ENCODE peak calls at places on chromosomes 2 and 18, in six cellular contexts. N, W, I, C, G and E are unnamed samples.

GRCh38 chr18:519019-519879 is 18.7 kb upstream of the COLEC12 start:
- DNase-seq in I (no peak), C (no peak), G (peak; percentile 43), N (peak; percentile 40), W (no peak), E (no peak)

GRCh38 chr2:26399781-26400376 is 1.8 kb upstream of the DRC1 start:
- DNase-seq in C (no peak), G (no peak), W (no peak), N (no peak), I (no peak), E (no peak)

GRCh38 chr2:178629463-178629862 is 149.2 kb downstream of the PLEKHA3 start:
- DNase-seq in N (no peak), I (no peak), C (no peak), G (no peak), W (no peak), E (no peak)

GRCh38 chr2:72545790-72546189 is 280.0 kb downstream of the EXOC6B start:
- DNase-seq in W (no peak), G (no peak), C (no peak), I (no peak), N (no peak), E (no peak)

GRCh38 chr2:96161785-96162367 is 16.6 kb upstream of the DUSP2 start:
- DNase-seq in G (peak; percentile 66), W (no peak), C (no peak), I (no peak), N (no peak), E (no peak)

GRCh38 chr2:120590841-120591240 is 144.8 kb upstream of the GLI2 start:
- DNase-seq in C (no peak), W (no peak), I (no peak), G (no peak), N (no peak), E (no peak)

GRCh38 chr2:42598656-42599267 is 30.3 kb downstream of the MTA3 start:
- DNase-seq in C (no peak), W (no peak), I (no peak), G (no peak), N (no peak), E (no peak)

GRCh38 chr2:206442854-206443734 is at the start of gene ADAM23:
- DNase-seq in G (no peak), I (no peak), C (peak; percentile 65), W (peak; percentile 39), N (peak; percentile 15), E (peak; percentile 65)

GRCh38 chr18:79507546-79508480 is 112.1 kb downstream of the NFATC1 start:
- DNase-seq in N (no peak), C (no peak), G (no peak), I (no peak), W (no peak), E (no peak)

GRCh38 chr2:238560234-238560633 is 133.5 kb downstream of the ASB1 start:
- DNase-seq in I (peak; percentile 62), N (peak; percentile 19), G (no peak), W (no peak), C (no peak), E (no peak)

GRCh38 chr2:1744446-1745170 is at the start of gene PXDN:
- DNase-seq in I (no peak), W (no peak), N (no peak), G (no peak), C (no peak), E (peak; percentile 55)

GRCh38 chr2:198615972-198616371 is 811.6 kb downstream of the PLCL1 start:
- DNase-seq in N (no peak), G (no peak), C (no peak), W (no peak), I (no peak), E (no peak)

GRCh38 chr2:39361511-39361910 is 75.6 kb downstream of the MAP4K3 start:
- DNase-seq in G (no peak), C (no peak), I (no peak), N (no peak), W (no peak), E (no peak)

GRCh38 chr2:3251974-3252373 is 125.6 kb downstream of the EIPR1 start:
- DNase-seq in N (no peak), I (no peak), C (no peak), G (no peak), W (no peak), E (no peak)

GRCh38 chr2:107584577-107584976 is 242.1 kb upstream of the RGPD4 start:
- DNase-seq in C (no peak), I (no peak), W (no peak), G (no peak), N (no peak), E (no peak)

GRCh38 chr2:120305296-120305695 is 40.6 kb upstream of the INHBB start:
- DNase-seq in C (no peak), G (no peak), I (peak; percentile 76), N (peak; percentile 54), W (no peak), E (no peak)

GRCh38 chr18:36580874-36581750 is 247.7 kb downstream of the TPGS2 start:
- DNase-seq in C (no peak), I (no peak), G (no peak), W (no peak), N (no peak), E (no peak)

GRCh38 chr2:174078275-174078674 is 113.1 kb upstream of the SP3 start:
- DNase-seq in C (no peak), I (no peak), G (no peak), W (no peak), N (no peak), E (no peak)

GRCh38 chr2:15527074-15527739 is 33.9 kb downstream of the NBAS start:
- DNase-seq in G (no peak), N (no peak), C (no peak), W (peak; percentile 7), I (peak; percentile 15), E (no peak)

GRCh38 chr2:229917793-229918192 is 4.0 kb downstream of the TRIP12 start:
- DNase-seq in N (no peak), I (no peak), C (no peak), G (no peak), W (no peak), E (no peak)

GRCh38 chr2:229920011-229920781 is 1.6 kb downstream of the TRIP12 start:
- DNase-seq in I (peak; percentile 27), W (no peak), N (no peak), G (no peak), C (no peak), E (no peak)

GRCh38 chr2:229921892-229922448 is at the start of gene TRIP12:
- DNase-seq in W (peak; percentile 86), G (peak; percentile 88), N (peak; percentile 89), C (peak; percentile 86), I (peak; percentile 95), E (peak; percentile 85)

GRCh38 chr2:229922449-229923386 is at the start of gene FBXO36:
- DNase-seq in W (no peak), N (peak; percentile 47), C (peak; percentile 50), I (peak; percentile 65), G (no peak), E (peak; percentile 76)

DNA sequence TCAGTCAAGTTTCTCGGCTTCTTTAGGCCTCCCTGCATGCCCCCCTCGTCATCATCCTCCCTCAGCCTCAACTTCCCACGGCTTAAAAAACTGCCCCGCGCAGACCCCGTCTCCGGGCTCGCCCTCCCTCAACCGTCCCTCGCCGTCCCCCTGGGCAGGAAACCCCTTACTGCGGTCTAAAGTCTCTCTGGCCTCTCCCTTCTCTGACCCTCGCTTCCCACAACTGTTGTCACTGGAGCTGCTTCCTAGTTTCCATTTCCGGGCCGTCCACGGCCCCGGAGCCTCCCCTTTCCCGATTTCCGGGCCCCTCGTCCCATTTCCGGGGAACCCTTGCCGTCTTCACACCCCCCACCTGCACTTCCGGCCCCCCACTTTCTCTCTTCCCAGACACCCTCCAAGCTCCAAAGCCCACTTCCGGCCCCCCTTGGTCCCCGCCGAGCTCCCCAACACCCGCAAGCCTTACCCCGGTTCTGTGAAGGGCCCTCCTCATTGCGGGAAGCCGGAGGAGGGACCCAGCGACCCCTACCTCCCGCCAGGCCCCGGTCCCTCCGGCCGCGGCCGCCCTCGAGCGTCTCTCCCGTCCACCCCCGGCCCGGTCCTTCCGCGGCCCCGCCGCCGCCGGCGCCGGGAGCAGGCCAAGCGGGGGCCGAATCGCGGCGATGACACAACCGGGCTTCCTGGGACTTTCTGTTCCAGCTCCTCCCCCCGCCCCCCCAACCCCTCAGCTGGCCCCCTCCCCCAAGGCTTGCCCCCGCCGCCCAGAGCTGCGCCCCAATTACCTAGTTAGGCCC is 513 bp downstream of the TRIP12 start:
- DNase-seq in N (peak; percentile 60), I (peak; percentile 80), C (peak; percentile 50), W (no peak), G (no peak), E (peak; percentile 56)
- TF ChIP-seq POLR2A in N (peak; percentile 53), I (peak; percentile 70), C (peak; percentile 52), W (no peak), G (peak; percentile 71), E (peak; percentile 28)

GRCh38 chr2:225337183-225337582 is 62.3 kb upstream of the NYAP2 start:
- DNase-seq in I (no peak), G (no peak), W (no peak), N (no peak), C (no peak), E (no peak)
- TF ChIP-seq TAF1 in I (no peak), G (no peak), W (no peak), N (no peak), C (no peak), E (no peak)

GRCh38 chr18:3604626-3605408 is 154.8 kb downstream of the TGIF1 start:
- DNase-seq in G (peak; percentile 80), I (peak; percentile 93), C (no peak), W (no peak), N (no peak), E (no peak)
- TF ChIP-seq POLR2A in G (peak; percentile 32), I (peak; percentile 35), C (peak; percentile 54), W (peak; percentile 2), N (no peak), E (peak; percentile 30)

GRCh38 chr2:80233333-80233732 is 71.2 kb downstream of the LRRTM1 start:
- DNase-seq in W (no peak), G (no peak), I (no peak), N (no peak), C (no peak), E (no peak)
- TF ChIP-seq TAF1 in W (no peak), G (no peak), I (no peak), N (no peak), C (no peak), E (no peak)

DNA sequence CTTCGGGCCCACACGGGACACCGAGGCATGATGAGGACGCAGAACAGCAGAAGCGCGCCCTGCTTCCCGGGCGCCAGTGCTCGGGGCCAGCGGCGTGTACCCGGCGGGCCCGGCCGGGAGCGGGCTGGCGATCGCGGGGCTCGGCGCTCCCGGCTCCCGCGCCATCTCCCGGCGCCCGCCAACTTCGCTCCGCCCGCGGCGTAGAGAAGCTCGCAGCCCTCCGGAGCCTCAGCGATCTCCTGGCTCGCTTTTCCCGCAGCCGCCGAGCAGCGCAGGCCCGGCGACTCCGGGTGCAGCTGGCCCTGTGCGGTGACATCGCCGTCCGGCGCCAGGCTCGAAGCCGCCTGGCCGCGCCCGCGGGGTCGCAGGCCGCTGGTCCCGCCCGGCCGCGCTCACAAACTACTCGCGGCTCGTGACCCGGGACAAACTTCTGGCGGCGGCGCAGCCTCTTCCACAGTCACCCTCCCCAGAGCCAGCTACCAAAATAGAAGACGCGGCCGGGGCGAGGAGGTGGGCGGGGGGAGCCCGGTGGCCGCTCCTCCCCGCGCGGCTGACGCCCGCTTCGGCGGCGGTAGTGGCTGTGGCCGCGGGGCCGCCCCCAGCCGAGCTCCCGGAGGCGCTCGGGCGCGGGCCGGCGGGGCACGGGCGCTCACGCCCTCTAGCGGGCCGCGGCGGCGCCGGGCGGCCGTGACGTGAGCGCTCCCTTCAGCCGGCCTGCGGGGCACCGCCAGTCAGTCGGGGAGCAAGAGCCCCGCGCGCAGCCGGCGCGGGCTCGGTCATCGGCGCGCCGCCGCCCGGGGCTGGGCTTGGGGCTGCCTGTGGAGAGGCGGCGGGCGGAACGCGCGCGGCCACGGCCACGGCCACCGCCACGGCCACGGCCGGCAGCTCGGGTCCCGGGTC is at the start of gene PTPRM:
- DNase-seq in W (no peak), I (peak; percentile 47), G (no peak), N (peak; percentile 88), C (peak; percentile 46), E (peak; percentile 72)
- TF ChIP-seq POLR2A in W (no peak), I (peak; percentile 48), G (no peak), N (no peak), C (no peak), E (no peak)